ENCODE peak calls at places on chromosomes 1 and 21, in six cellular contexts. Z is tibial nerve, C is cardiac muscle cell, Y is mucosa of descending colon, I is GM23248, K is right lobe of liver. X is an unnamed sample. For H3K9me3, the result is how much of the 10 kb centered on the place peaks cover.

GRCh38 chr1:115364044-115364775 is 26.2 kb upstream of the NGF start:
- DNase-seq in Z (no peak), C (peak), Y (no peak), I (peak), K (no peak), X (no peak)

GRCh38 chr21:35340273-35340672 is 291.2 kb upstream of the RUNX1 start:
- DNase-seq in Z (no peak), C (no peak), Y (peak), I (no peak), K (peak), X (peak)

GRCh38 chr1:185914089-185914488 is 179.9 kb downstream of the HMCN1 start:
- DNase-seq in Z (no peak), C (no peak), Y (no peak), I (no peak), K (no peak), X (no peak)

GRCh38 chr1:116811321-116811720 is 57.1 kb downstream of the CD2 start:
- DNase-seq in Z (no peak), C (no peak), Y (no peak), I (no peak), K (no peak), X (no peak)

GRCh38 chr1:56287736-56288135 is 291.6 kb downstream of the PLPP3 start:
- DNase-seq in Z (no peak), C (no peak), Y (no peak), I (no peak), K (no peak), X (no peak)

GRCh38 chr1:85275701-85276289 is 637 bp downstream of the BCL10 start:
- DNase-seq in Z (no peak), C (no peak), Y (no peak), I (peak), K (no peak), X (no peak)

GRCh38 chr1:186202174-186202843 is 172.7 kb downstream of the TPR start:
- DNase-seq in Z (no peak), C (peak), Y (no peak), I (peak), K (no peak), X (no peak)

GRCh38 chr1:54487571-54488050 is 60.4 kb upstream of the ACOT11 start:
- DNase-seq in Z (no peak), C (no peak), Y (peak), I (peak), K (peak), X (no peak)

GRCh38 chr1:225987491-225988316 is 11.4 kb downstream of the SDE2 start:
- DNase-seq in Z (no peak), C (peak), Y (no peak), I (peak), K (no peak), X (no peak)

GRCh38 chr21:45578811-45579381 is 36.7 kb upstream of the SLC19A1 start:
- DNase-seq in Z (no peak), C (no peak), Y (no peak), I (no peak), K (no peak), X (no peak)

GRCh38 chr1:2821970-2822620 is 20.6 kb upstream of the TTC34 start:
- DNase-seq in Z (no peak), C (no peak), Y (peak), I (peak), K (peak), X (peak)

DNA sequence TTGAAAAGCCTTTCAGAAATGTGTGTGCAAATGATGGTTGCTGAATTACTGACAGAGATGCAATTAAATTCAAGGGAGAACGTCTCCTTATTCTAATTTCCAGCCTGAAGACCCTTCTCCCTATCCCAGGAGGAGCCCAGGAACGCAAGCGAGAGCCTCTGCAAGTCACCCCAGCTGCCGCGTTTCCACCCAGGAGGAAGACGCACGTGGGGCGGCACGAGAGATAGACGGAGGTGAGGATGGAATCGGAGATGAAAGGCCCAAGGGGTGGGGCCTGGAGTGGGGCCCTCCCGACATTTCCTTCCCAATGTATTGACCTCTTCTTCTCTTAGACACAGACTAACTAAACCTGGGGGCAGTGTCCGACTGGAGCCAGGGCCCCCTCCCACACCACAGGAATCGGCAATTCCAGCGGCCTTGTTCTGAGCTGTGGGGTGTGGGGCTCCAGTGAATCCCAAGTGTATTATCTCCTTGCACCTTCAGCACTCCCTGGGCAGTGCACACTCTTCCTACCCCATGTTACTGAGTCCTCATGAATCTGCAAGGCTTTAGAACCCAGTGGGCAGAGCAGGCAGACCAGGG is 322.5 kb downstream of the AJAP1 start:
- DNase-seq in Z (no peak), C (no peak), Y (no peak), I (no peak), K (no peak), X (no peak)
- H3K9me3 ChIP-seq in Z (under half), C (under half), Y (under half), I (under half), K (under half), X (under half)

DNA sequence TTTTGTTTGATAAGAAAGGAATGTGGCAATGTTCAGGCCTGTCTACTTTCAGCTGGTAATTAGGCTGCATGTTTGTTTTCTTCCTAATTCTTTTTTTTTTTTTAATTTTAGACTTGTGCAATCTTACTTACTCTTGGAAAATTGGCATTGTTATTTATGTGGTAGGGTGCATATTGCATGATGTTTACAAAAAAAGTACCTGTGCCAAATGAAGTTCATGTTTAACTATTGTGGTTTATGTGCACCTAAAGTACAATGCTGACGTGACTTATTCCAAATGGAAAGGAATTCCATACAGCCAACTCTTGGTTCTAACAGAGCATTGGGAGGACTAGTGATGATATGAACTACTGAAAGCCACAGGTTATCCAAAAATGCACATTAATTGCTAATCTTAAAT is 51.0 kb downstream of the KCNK2 start:
- DNase-seq in Z (no peak), C (no peak), Y (no peak), I (no peak), K (no peak), X (no peak)
- H3K4me3 ChIP-seq in Z (no peak), C (no peak), Y (no peak), I (no peak), K (no peak), X (no peak)

DNA sequence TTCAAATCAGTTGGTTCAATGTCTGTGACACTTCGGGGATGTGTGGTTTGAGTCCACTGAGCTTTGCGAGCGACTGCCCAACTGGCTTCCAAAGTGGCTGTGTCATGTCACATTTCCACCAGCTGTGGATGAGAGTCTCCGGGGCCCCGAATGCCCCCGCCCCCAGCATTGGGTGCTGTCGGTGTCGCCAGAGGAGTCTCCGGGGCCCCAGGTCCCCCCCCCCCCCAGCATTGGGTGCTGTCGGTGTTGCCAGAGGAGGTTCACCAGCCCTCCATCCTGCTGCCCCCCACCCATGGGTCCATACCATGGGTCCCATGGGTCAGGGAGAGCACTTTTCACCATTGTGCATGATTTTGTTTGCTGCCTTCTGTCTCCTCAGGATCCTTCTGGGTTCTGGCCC is 9.0 kb upstream of the SMYD3 start:
- DNase-seq in Z (no peak), C (no peak), Y (no peak), I (no peak), K (no peak), X (no peak)
- H3K9me3 ChIP-seq in Z (under half), C (under half), Y (under half), I (under half), K (under half), X (under half)

GRCh38 chr21:43353282-43354010 is 73.5 kb downstream of the SIK1 start:
- DNase-seq in Z (no peak), C (no peak), Y (no peak), I (no peak), K (no peak), X (no peak)

GRCh38 chr21:43354016-43354420 is 72.9 kb downstream of the SIK1 start:
- DNase-seq in Z (no peak), C (no peak), Y (no peak), I (no peak), K (no peak), X (no peak)

GRCh38 chr21:43354666-43355065 is 72.3 kb downstream of the SIK1 start:
- DNase-seq in Z (no peak), C (no peak), Y (no peak), I (no peak), K (no peak), X (no peak)

GRCh38 chr21:43352138-43352537 is 74.8 kb downstream of the SIK1 start:
- DNase-seq in Z (no peak), C (no peak), Y (no peak), I (no peak), K (no peak), X (no peak)

GRCh38 chr21:43352568-43353281 is 74.2 kb downstream of the SIK1 start:
- DNase-seq in Z (no peak), C (no peak), Y (no peak), I (no peak), K (no peak), X (no peak)
- H3K4me3 ChIP-seq in Z (no peak), C (no peak), Y (no peak), I (no peak), K (no peak), X (no peak)

DNA sequence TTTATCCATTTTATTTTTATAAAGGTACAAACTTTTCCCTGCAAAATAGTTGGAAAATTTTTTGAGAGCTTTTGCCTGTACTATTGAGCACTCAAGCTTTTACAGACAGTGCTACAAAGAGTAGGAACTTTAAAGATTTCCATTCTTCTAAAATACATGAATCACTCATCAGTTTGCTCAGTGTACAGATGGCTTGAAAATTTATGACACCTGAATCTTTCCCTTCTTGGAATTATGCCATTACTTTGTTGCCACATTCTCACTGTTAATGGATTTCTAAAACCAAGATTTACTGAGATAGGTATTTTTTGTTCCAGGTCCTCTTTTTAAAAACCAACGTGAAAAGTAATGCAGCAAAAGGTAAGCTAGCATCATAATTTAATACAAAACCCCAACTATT is 76.0 kb downstream of the GPATCH2 start:
- DNase-seq in Z (no peak), C (no peak), Y (no peak), I (no peak), K (no peak), X (no peak)
- H3K9me3 ChIP-seq in Z (under half), C (under half), Y (under half), I (under half), K (under half), X (under half)

DNA sequence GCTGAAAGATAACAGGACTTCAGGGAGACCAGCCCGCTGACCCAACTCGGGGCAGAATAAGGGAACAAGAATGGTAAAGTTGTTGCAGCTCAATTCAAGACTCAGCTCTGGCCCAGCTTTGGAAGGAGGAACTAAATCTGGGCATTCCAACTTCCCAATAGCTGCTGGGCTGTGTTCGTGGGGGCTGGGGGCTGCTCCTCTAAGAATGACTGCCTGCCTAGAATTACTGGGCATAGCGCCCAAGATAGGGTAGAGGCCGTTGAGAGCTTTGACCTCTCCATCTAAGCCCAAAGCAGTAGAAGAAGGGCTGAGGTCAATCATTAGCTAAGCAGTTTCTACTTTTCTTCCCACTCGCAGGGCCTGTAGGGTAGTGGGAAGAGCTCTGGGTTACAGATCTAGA is 1.3 kb downstream of the FABP3 start:
- DNase-seq in Z (no peak), C (no peak), Y (no peak), I (no peak), K (no peak), X (no peak)
- H3K4me3 ChIP-seq in Z (no peak), C (peak), Y (no peak), I (no peak), K (no peak), X (no peak)

X was measured in CD8-positive, alpha-beta T cell.